ENCODE peak calls at places on chromosomes 12 and 14, in six cellular contexts. V is pancreas, Q is lower lobe of right lung, O is heart right ventricle, L is IMR-90, T is Peyer's patch. P is an unnamed sample.

GRCh38 chr12:11746024-11746771 is 96.7 kb downstream of the ETV6 start:
- DNase-seq in T (peak), L (peak), Q (no peak), V (no peak), O (no peak), P (no peak)

GRCh38 chr12:132560421-132560830 is 50.0 kb downstream of the LRCOL1 start:
- DNase-seq in Q (no peak), O (no peak), V (no peak), T (peak), L (no peak), P (no peak)

GRCh38 chr12:57147641-57147944 is 174 bp upstream of the LRP1-AS start:
- DNase-seq in L (peak), V (no peak), O (no peak), Q (no peak), T (no peak), P (no peak)

GRCh38 chr12:110269622-110270124 is 11.4 kb upstream of the ATP2A2 start:
- DNase-seq in Q (no peak), T (no peak), O (no peak), V (no peak), L (peak), P (no peak)

GRCh38 chr14:57461777-57462320 is 31.8 kb downstream of the CCDC198 start:
- DNase-seq in L (no peak), Q (no peak), O (no peak), T (no peak), V (no peak), P (no peak)

GRCh38 chr12:104603545-104603973 is 146.8 kb downstream of the CHST11 start:
- DNase-seq in T (no peak), V (no peak), Q (no peak), L (peak), O (no peak), P (no peak)

GRCh38 chr14:51978566-51979398 is 10.6 kb upstream of the RTRAF start:
- DNase-seq in L (peak), Q (peak), V (peak), T (peak), O (peak), P (peak)

GRCh38 chr12:49708851-49709250 is 1.6 kb upstream of the FMNL3 start:
- DNase-seq in Q (no peak), T (no peak), V (no peak), O (no peak), L (no peak), P (no peak)

GRCh38 chr12:88242161-88242925 is 100.2 kb downstream of the TMTC3 start:
- DNase-seq in L (peak), O (no peak), V (no peak), Q (no peak), T (no peak), P (no peak)

GRCh38 chr12:49923035-49923644 is 19.4 kb upstream of the FAIM2 start:
- DNase-seq in O (peak), Q (no peak), T (no peak), L (no peak), V (no peak), P (no peak)

GRCh38 chr14:95850429-95850828 is 26.2 kb upstream of the TUNAR start:
- DNase-seq in O (no peak), Q (no peak), V (no peak), T (no peak), L (no peak), P (no peak)

GRCh38 chr12:18217981-18218380 is 43.3 kb upstream of the PIK3C2G start:
- DNase-seq in T (no peak), V (no peak), L (peak), Q (no peak), O (no peak), P (no peak)

GRCh38 chr12:10214131-10214876 is 1.6 kb downstream of the GABARAPL1 start:
- DNase-seq in O (no peak), Q (no peak), T (no peak), V (no peak), L (peak), P (no peak)

GRCh38 chr14:37081220-37081619 is 91.2 kb downstream of the SLC25A21 start:
- DNase-seq in V (no peak), T (no peak), L (peak), O (no peak), Q (no peak), P (no peak)

GRCh38 chr12:120905856-120906384 is 1.8 kb upstream of the SPPL3 start:
- DNase-seq in Q (no peak), O (no peak), L (no peak), V (no peak), T (no peak), P (no peak)

GRCh38 chr12:19048943-19049342 is 80.6 kb upstream of the PLEKHA5 start:
- DNase-seq in V (no peak), L (no peak), T (no peak), O (no peak), Q (no peak), P (no peak)

GRCh38 chr14:22973217-22974032 is 8.9 kb downstream of the AJUBA start:
- DNase-seq in O (no peak), V (no peak), Q (no peak), T (no peak), L (peak), P (no peak)

GRCh38 chr14:22972313-22972930 is 9.9 kb downstream of the AJUBA start:
- DNase-seq in O (no peak), T (no peak), V (no peak), L (no peak), Q (no peak), P (no peak)

GRCh38 chr14:22976620-22977433 is 5.5 kb downstream of the AJUBA start:
- DNase-seq in T (no peak), Q (no peak), O (no peak), L (peak), V (no peak), P (no peak)

GRCh38 chr14:22977434-22977683 is 5.0 kb downstream of the AJUBA start:
- DNase-seq in O (no peak), T (no peak), V (no peak), L (no peak), Q (no peak), P (no peak)

GRCh38 chr14:22974530-22975313 is 7.6 kb downstream of the AJUBA start:
- DNase-seq in T (no peak), O (peak), V (no peak), Q (no peak), L (no peak), P (no peak)
- H3K27ac ChIP-seq in T (no peak), O (no peak), V (no peak), Q (peak), L (peak), P (no peak)

DNA sequence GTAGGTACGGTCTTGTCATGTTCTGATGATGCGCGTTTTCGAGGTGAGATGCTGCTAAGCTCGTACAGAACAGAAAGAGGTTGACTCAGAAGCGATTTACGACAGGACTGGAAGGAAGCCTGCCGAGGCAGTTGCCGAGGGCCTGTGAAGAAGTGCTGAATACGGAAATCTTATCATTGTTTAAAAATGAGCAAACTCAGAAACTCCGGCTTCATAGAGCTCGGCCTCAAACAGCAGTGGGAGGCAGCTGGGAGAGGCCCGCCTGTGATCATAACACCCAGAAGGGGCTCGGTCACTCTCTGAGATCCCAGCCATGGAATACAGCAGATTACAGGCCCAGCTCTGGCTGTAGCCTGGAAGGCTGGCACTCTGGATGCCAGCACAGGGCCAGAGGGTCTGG is 87.4 kb downstream of the CPSF2 start:
- DNase-seq in V (no peak), Q (no peak), O (no peak), L (no peak), T (no peak), P (no peak)
- H3K27ac ChIP-seq in V (no peak), Q (no peak), O (no peak), L (no peak), T (no peak), P (no peak)

DNA sequence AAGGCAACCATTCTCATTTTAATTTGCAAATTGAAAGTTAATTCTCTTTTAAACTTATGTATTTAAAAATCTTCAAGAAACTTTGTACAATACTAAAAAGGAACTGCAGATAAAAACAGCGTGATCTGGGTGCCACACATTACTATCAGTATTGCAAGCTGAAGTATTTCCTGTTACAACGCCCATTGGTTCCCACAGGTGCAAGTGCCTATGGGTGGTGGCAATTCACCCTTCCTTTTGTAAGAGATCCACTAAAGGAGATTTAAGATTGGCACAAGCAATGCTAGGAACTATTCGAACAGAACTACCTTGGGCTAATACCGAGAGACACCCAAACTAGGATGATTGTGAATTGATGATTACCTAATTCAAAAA is 13.2 kb downstream of the TAOK3 start:
- DNase-seq in O (no peak), Q (no peak), V (no peak), L (no peak), T (peak), P (no peak)
- H3K27ac ChIP-seq in O (no peak), Q (peak), V (peak), L (peak), T (peak), P (no peak)

DNA sequence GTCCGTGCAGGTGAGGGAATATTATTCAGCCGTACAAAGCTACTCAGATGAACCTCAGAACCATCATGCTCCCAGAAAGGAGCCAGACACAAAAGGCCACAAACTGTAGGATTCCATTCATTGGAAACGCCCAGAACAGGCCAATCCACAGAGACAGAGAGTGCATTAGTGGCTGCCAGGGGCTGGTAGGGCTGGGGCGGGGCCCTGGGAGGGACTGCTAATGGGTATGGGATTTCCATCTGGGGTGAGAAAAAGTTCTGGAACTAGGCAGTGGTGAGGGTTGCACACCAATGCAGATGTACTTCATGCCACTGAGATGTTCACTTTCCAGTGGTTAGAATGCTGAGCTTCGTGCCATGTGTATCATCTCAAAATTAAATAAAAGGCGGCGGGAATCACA is 101.1 kb downstream of the RFLNA start:
- DNase-seq in L (no peak), T (no peak), V (no peak), O (no peak), Q (no peak), P (no peak)
- H3K27ac ChIP-seq in L (no peak), T (no peak), V (peak), O (peak), Q (no peak), P (peak)

GRCh38 chr12:117155278-117156060 is 34.8 kb downstream of the FBXO21 start:
- DNase-seq in L (peak), T (peak), O (peak), Q (peak), V (peak), P (no peak)
- H3K27ac ChIP-seq in L (no peak), T (no peak), O (no peak), Q (no peak), V (no peak), P (no peak)

DNA sequence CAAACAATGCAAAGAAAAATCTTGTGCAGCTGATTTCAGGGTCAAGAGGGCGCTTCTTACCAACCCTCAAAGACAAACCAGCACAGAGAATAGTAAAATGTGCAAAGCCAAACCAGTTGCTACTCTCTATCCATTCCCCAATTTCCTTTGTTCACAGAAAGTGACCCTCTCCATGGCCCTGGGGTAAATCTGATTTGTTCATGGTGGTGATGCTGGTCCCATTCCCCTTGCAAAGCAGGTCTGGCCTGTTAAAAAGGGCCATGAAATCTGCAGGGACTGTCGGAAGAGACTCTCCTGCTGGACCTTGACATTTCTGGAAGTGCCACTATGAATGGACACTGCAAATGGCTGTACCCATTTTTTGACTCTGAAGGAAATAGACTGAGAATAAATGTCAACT is 113.5 kb downstream of the HMGA2 start:
- DNase-seq in T (no peak), L (no peak), V (no peak), O (no peak), Q (no peak), P (no peak)
- H3K27ac ChIP-seq in T (no peak), L (peak), V (no peak), O (no peak), Q (no peak), P (no peak)

DNA sequence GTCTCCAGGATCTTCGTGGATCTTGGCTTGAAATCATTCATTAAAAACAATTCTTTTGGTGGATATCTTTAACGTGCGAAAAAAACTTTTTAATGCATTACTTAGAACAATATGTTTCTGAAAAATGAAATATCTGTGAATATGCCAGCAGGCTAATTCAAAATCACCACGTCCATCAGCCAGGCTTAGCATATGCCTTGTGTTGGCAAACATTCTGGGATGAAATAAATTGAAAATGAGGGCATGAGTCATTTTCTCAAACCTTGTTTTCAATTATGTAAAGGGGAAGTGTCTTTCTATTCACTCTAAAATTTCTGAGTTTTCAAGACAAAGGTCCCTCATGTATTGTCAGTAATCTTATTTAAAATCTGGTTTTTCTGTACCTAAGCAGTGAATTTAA is 393.9 kb downstream of the PAWR start:
- DNase-seq in L (no peak), T (no peak), V (no peak), Q (no peak), O (no peak), P (no peak)
- H3K27ac ChIP-seq in L (no peak), T (no peak), V (no peak), Q (no peak), O (no peak), P (no peak)

GRCh38 chr14:89958966-89959365 is 3.2 kb downstream of the TDP1 start:
- DNase-seq in V (no peak), L (no peak), Q (no peak), O (no peak), T (no peak), P (no peak)
- H3K27ac ChIP-seq in V (no peak), L (no peak), Q (no peak), O (no peak), T (no peak), P (peak)